ENCODE peak calls at places on chromosomes 1 and 21, in nine cellular contexts. D, F, T, B, U, M, E, Z and C are unnamed samples. For H3K4me1, the result is how much of the 10 kb centered on the place peaks cover.

GRCh38 chr1:113012149-113012548 is 56.2 kb upstream of the SLC16A1 start:
- DNase-seq in D (no peak), F (no peak), T (no peak), B (no peak), U (no peak), M (no peak), E (no peak), Z (no peak), C (no peak)

GRCh38 chr1:83500531-83500930 is 498.4 kb downstream of the TTLL7 start:
- DNase-seq in D (no peak), F (no peak), T (no peak), B (no peak), U (no peak), M (no peak), E (no peak), Z (no peak), C (no peak)

GRCh38 chr1:229024528-229025119 is 246.3 kb upstream of the RAB4A start:
- DNase-seq in D (no peak), F (peak), T (peak), B (peak), U (no peak), M (peak), E (no peak), Z (peak), C (peak)

GRCh38 chr21:44925027-44925755 is 4.5 kb upstream of the ITGB2 start:
- DNase-seq in D (no peak), F (no peak), T (no peak), B (no peak), U (no peak), M (no peak), E (no peak), Z (no peak), C (no peak)

GRCh38 chr1:170309389-170310013 is 163.7 kb downstream of the NTMT2 start:
- DNase-seq in D (no peak), F (no peak), T (no peak), B (no peak), U (no peak), M (no peak), E (no peak), Z (no peak), C (no peak)

GRCh38 chr21:44293551-44294231 is 6.2 kb upstream of the PFKL start:
- DNase-seq in D (no peak), F (no peak), T (no peak), B (no peak), U (no peak), M (no peak), E (no peak), Z (no peak), C (no peak)

GRCh38 chr1:205435904-205436573 is 14.2 kb upstream of the LEMD1 start:
- DNase-seq in D (no peak), F (no peak), T (no peak), B (no peak), U (no peak), M (no peak), E (no peak), Z (no peak), C (no peak)

GRCh38 chr1:96292141-96292540 is 429.4 kb upstream of the PTBP2 start:
- DNase-seq in D (no peak), F (no peak), T (no peak), B (no peak), U (no peak), M (no peak), E (no peak), Z (no peak), C (no peak)

GRCh38 chr1:39926343-39926769 is 24.6 kb upstream of the MYCL start:
- DNase-seq in D (peak), F (no peak), T (no peak), B (no peak), U (no peak), M (no peak), E (no peak), Z (no peak), C (no peak)

GRCh38 chr1:241208910-241209414 is 148.0 kb downstream of the RGS7 start:
- DNase-seq in D (no peak), F (no peak), T (no peak), B (no peak), U (no peak), M (no peak), E (no peak), Z (no peak), C (no peak)

GRCh38 chr1:22285545-22286396 is 142.9 kb upstream of the WNT4 start:
- DNase-seq in D (peak), F (no peak), T (peak), B (no peak), U (no peak), M (no peak), E (no peak), Z (no peak), C (no peak)

GRCh38 chr1:59013928-59014279 is 230.1 kb upstream of the JUN start:
- DNase-seq in D (no peak), F (no peak), T (no peak), B (no peak), U (no peak), M (no peak), E (no peak), Z (no peak), C (no peak)

GRCh38 chr1:119859647-119860046 is 36.7 kb downstream of the ADAM30 start:
- DNase-seq in D (no peak), F (no peak), T (no peak), B (peak), U (no peak), M (no peak), E (no peak), Z (no peak), C (peak)

GRCh38 chr1:183611021-183611420 is 20.8 kb upstream of the NCF2 start:
- DNase-seq in D (no peak), F (no peak), T (no peak), B (no peak), U (no peak), M (no peak), E (no peak), Z (no peak), C (no peak)

GRCh38 chr1:31431351-31431750 is 18.3 kb downstream of the SERINC2 start:
- DNase-seq in D (no peak), F (no peak), T (peak), B (no peak), U (no peak), M (peak), E (no peak), Z (peak), C (no peak)

GRCh38 chr21:36073181-36073580 is 3.4 kb downstream of the CBR1 start:
- DNase-seq in D (no peak), F (no peak), T (peak), B (no peak), U (no peak), M (no peak), E (peak), Z (no peak), C (no peak)

GRCh38 chr1:212203611-212204010 is 81.6 kb upstream of the PPP2R5A start:
- DNase-seq in D (no peak), F (no peak), T (no peak), B (peak), U (no peak), M (no peak), E (no peak), Z (no peak), C (no peak)

GRCh38 chr21:20110368-20110767 is 887.8 kb upstream of the NCAM2 start:
- DNase-seq in D (no peak), F (no peak), T (no peak), B (no peak), U (no peak), M (no peak), E (no peak), Z (no peak), C (no peak)

GRCh38 chr1:161198206-161198876 is 513 bp downstream of the ADAMTS4 start:
- DNase-seq in D (peak), F (no peak), T (no peak), B (peak), U (no peak), M (no peak), E (no peak), Z (peak), C (no peak)
- H3K4me1 ChIP-seq in D (under half), F (under half), T (half or more), B (half or more), U (under half), M (under half), E (under half), Z (under half), C (half or more)

DNA sequence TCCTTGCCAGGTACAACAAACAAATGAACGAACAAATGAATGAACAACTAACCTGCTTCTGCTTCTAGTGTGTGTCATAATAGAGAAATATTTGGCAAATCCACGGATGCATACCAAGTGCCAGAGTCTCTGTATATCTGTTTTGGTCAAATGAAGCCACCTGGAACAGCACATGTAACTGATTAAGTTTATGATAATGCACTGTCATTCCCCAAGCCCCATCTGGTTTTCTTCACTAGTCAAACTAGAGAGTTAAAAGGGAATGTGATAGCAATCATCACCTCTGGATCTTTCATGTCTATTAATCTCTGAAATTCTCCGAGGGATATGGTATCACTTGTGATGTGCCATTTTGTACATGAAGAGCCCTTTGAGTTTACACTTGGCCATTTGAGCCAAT is 21.0 kb upstream of the SCAF4 start:
- DNase-seq in D (no peak), F (no peak), T (no peak), B (no peak), U (no peak), M (no peak), E (no peak), Z (no peak), C (no peak)
- TF ChIP-seq POLR2AphosphoS5 in D (no peak), F (no peak), T (no peak), B (no peak), U (no peak), M (no peak), E (no peak), Z (no peak), C (no peak)

GRCh38 chr1:156586323-156586722 is 5.3 kb upstream of the NAXE start:
- DNase-seq in D (no peak), F (no peak), T (no peak), B (no peak), U (no peak), M (no peak), E (no peak), Z (no peak), C (no peak)

GRCh38 chr1:156586892-156587477 is 4.6 kb upstream of the NAXE start:
- DNase-seq in D (no peak), F (no peak), T (no peak), B (no peak), U (no peak), M (peak), E (no peak), Z (no peak), C (no peak)

GRCh38 chr1:156582388-156583022 is 3.0 kb downstream of the TTC24 start:
- DNase-seq in D (no peak), F (no peak), T (no peak), B (no peak), U (no peak), M (no peak), E (no peak), Z (no peak), C (no peak)

GRCh38 chr1:156583821-156584622 is 4.5 kb downstream of the TTC24 start:
- DNase-seq in D (peak), F (no peak), T (peak), B (peak), U (no peak), M (peak), E (peak), Z (peak), C (no peak)

DNA sequence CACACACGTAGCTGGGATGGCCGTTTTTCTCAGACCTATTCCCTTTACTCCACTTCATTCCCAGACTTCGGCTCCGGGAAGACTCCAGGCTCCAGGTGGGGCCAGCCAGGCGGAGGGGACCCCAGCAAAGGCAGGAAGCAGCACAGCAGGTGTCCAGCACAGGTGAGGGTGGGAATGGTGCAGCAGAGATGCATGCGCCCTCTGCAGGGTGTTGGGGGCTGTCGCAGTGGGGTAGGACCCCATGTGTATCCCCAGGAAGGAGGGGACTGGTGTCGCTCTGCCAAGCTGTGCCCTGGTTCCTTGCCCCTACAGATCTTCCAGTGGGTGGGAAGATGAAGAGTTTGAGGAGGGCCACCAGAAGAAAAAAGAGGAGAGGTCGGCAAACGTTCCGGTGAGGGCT is 5.3 kb downstream of the TTC24 start:
- DNase-seq in D (no peak), F (no peak), T (no peak), B (no peak), U (no peak), M (no peak), E (no peak), Z (no peak), C (no peak)
- H3K4me3 ChIP-seq in D (no peak), F (no peak), T (no peak), B (no peak), U (no peak), M (no peak), E (no peak), Z (no peak), C (no peak)

GRCh38 chr1:201063190-201063544 is 39.7 kb upstream of the KIF21B start:
- DNase-seq in D (no peak), F (no peak), T (no peak), B (no peak), U (no peak), M (no peak), E (no peak), Z (no peak), C (no peak)

GRCh38 chr1:201061049-201061448 is 37.5 kb upstream of the KIF21B start:
- DNase-seq in D (no peak), F (no peak), T (peak), B (no peak), U (no peak), M (no peak), E (no peak), Z (no peak), C (no peak)

GRCh38 chr1:201061886-201062285 is 38.4 kb upstream of the KIF21B start:
- DNase-seq in D (no peak), F (no peak), T (no peak), B (no peak), U (no peak), M (no peak), E (no peak), Z (no peak), C (no peak)

GRCh38 chr1:201060586-201060985 is 37.1 kb upstream of the KIF21B start:
- DNase-seq in D (no peak), F (no peak), T (no peak), B (no peak), U (no peak), M (no peak), E (no peak), Z (no peak), C (no peak)

DNA sequence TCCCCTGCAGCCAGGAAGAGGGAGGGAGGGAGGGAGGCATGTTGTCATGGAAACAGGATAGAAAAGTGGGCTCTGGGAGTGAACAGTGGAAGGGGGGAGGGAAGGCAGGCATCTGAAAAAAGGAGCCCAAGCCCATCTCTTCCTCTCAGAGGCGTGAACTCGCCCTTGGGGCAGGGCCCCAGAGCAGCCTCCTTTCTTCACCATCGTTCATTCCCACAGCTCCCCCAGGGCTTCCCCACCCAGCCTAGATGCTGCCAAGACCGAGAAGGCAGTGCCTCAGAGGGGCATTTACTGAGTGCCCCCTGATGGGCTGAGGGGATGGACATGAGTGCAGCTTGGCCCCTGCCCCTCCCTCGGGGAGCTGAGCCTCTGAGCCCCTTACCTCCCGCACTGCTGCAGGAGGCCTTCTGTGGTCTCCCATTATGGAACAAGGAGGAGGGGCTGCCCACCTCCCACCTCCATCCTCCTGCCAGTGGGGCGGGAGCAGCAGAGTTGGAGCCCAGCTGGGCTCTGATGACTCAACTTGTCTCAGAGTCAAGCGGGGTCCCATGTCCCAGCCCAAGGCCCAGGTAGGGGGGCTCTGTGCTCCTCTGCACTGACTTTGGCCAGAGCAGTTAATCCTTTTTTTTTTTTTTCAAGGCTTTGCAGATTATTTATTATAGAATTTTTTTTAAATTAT is 39.1 kb upstream of the KIF21B start:
- DNase-seq in D (no peak), F (no peak), T (no peak), B (no peak), U (no peak), M (no peak), E (no peak), Z (no peak), C (no peak)
- H3K4me1 ChIP-seq in D (under half), F (under half), T (under half), B (under half), U (under half), M (under half), E (under half), Z (under half), C (under half)